ENCODE peak calls at places on chromosomes 6 and 20, in seven cellular contexts. A, K, U, M, V, O and G are unnamed samples.

GRCh38 chr6:169839029-169839481 is 87.6 kb downstream of the ERMARD start:
- DNase-seq in V (no peak), A (no peak), K (no peak), M (peak; percentile 17), U (no peak), O (no peak), G (no peak)

GRCh38 chr6:142444388-142444787 is 142.6 kb downstream of the ADGRG6 start:
- DNase-seq in O (no peak), U (no peak), M (no peak), V (no peak), K (no peak), A (no peak), G (no peak)

GRCh38 chr20:53141651-53142050 is 169.5 kb downstream of the TSHZ2 start:
- DNase-seq in M (no peak), A (no peak), K (no peak), O (no peak), V (no peak), U (no peak), G (no peak)

GRCh38 chr6:109383438-109383940 is 1.2 kb upstream of the CD164 start:
- DNase-seq in V (no peak), K (no peak), O (no peak), U (no peak), M (no peak), A (no peak), G (no peak)

GRCh38 chr20:16574656-16575355 is 1.6 kb upstream of the KIF16B start:
- DNase-seq in K (peak; percentile 48), U (peak; percentile 67), O (peak; percentile 81), V (peak; percentile 89), A (peak; percentile 64), M (peak; percentile 92), G (peak; percentile 99)

GRCh38 chr6:15427360-15428070 is 181.6 kb downstream of the JARID2 start:
- DNase-seq in U (no peak), V (no peak), O (no peak), A (no peak), M (no peak), K (no peak), G (peak; percentile 88)

GRCh38 chr6:169101981-169102380 is 151.7 kb downstream of the THBS2 start:
- DNase-seq in M (no peak), V (no peak), U (no peak), A (no peak), K (no peak), O (no peak), G (peak; percentile 32)

GRCh38 chr20:34511891-34512265 is 4.3 kb upstream of the DYNLRB1 start:
- DNase-seq in O (no peak), K (no peak), M (no peak), A (no peak), U (no peak), V (no peak), G (no peak)

GRCh38 chr6:130713144-130713543 is 114.1 kb upstream of the SMLR1 start:
- DNase-seq in M (no peak), O (no peak), U (no peak), V (no peak), A (no peak), K (no peak), G (no peak)